ENCODE peak calls at places on chromosomes 2 and 18, in four cellular contexts. B is choroid plexus epithelial cell, H is GM23248, A is left lung. S is an unnamed sample.

GRCh38 chr18:77472486-77472885 is 222.8 kb downstream of the GALR1 start:
- DNase-seq in B (no peak), H (no peak), A (no peak), S (no peak)

GRCh38 chr2:46032996-46033395 is 264.2 kb upstream of the EPAS1 start:
- DNase-seq in B (no peak), H (no peak), A (no peak), S (no peak)

GRCh38 chr2:215436705-215437570 is 1.1 kb upstream of the FN1 start:
- DNase-seq in B (peak), H (peak), A (no peak), S (peak)

GRCh38 chr2:199339826-199340605 is 117.7 kb downstream of the SATB2 start:
- DNase-seq in B (no peak), H (peak), A (no peak), S (peak)

GRCh38 chr2:66434679-66435548 is at the start of gene MEIS1:
- DNase-seq in B (peak), H (peak), A (peak), S (peak)

GRCh38 chr2:135985018-135985825 is at the start of gene DARS1:
- DNase-seq in B (peak), H (peak), A (peak), S (peak)

GRCh38 chr2:241445426-241445825 is 63.0 kb downstream of the STK25 start:
- DNase-seq in B (peak), H (no peak), A (no peak), S (no peak)

GRCh38 chr2:156385242-156385641 is 50.9 kb upstream of the GPD2 start:
- DNase-seq in B (no peak), H (no peak), A (no peak), S (no peak)

GRCh38 chr2:196449083-196449482 is 190.4 kb upstream of the CCDC150 start:
- DNase-seq in B (no peak), H (no peak), A (no peak), S (no peak)

GRCh38 chr2:239307221-239307569 is 93.6 kb downstream of the HDAC4 start:
- DNase-seq in B (no peak), H (no peak), A (no peak), S (no peak)

GRCh38 chr18:9507565-9508088 is 32.3 kb downstream of the RALBP1 start:
- DNase-seq in B (no peak), H (no peak), A (no peak), S (no peak)